ENCODE peak calls at places on chromosomes 2 and 18, in four cellular contexts. M, C, F and J are unnamed samples.

GRCh38 chr2:150303281-150303680 is 184.2 kb downstream of the RND3 start:
- DNase-seq in M (no peak), F (no peak), C (no peak), J (no peak)

GRCh38 chr2:167114018-167114417 is 225.7 kb downstream of the XIRP2 start:
- DNase-seq in F (no peak), C (no peak), M (no peak), J (no peak)

GRCh38 chr2:38375711-38376345 is 1.2 kb downstream of the ATL2 start:
- DNase-seq in C (no peak), M (no peak), F (no peak), J (peak)

GRCh38 chr2:76793647-76794334 is 728.4 kb downstream of the LRRTM4 start:
- DNase-seq in C (no peak), M (no peak), F (no peak), J (no peak)

GRCh38 chr2:221779614-221780067 is 207.5 kb upstream of the EPHA4 start:
- DNase-seq in C (no peak), M (no peak), F (no peak), J (no peak)

GRCh38 chr2:47509981-47510380 is 107.0 kb downstream of the MSH2 start:
- DNase-seq in C (no peak), M (no peak), F (no peak), J (no peak)

GRCh38 chr2:81481242-81481993 is 1176.9 kb upstream of the LRRTM1 start:
- DNase-seq in F (no peak), C (peak), M (no peak), J (peak)

GRCh38 chr2:45117383-45117782 is 108.1 kb upstream of the SIX2 start:
- DNase-seq in F (no peak), C (no peak), M (no peak), J (no peak)

GRCh38 chr2:88831792-88832248 is 140.3 kb downstream of the RPIA start:
- DNase-seq in C (no peak), F (peak), M (no peak), J (peak)

GRCh38 chr2:239224249-239224605 is 176.6 kb downstream of the HDAC4 start:
- DNase-seq in F (no peak), C (peak), M (no peak), J (no peak)

GRCh38 chr18:47882641-47883040 is 47.8 kb downstream of the SMAD2 start:
- DNase-seq in F (no peak), M (no peak), C (no peak), J (no peak)

GRCh38 chr2:135840601-135841000 is 3.6 kb upstream of the LCT start:
- DNase-seq in M (no peak), F (no peak), C (no peak), J (no peak)

GRCh38 chr2:66805136-66805535 is 370.2 kb downstream of the MEIS1 start:
- DNase-seq in C (no peak), M (no peak), F (no peak), J (no peak)

GRCh38 chr18:11027862-11028261 is 121.5 kb downstream of the PIEZO2 start:
- DNase-seq in F (no peak), M (no peak), C (no peak), J (no peak)

GRCh38 chr18:23170137-23170536 is 34.9 kb downstream of the CABLES1 start:
- DNase-seq in F (no peak), M (no peak), C (no peak), J (no peak)

GRCh38 chr2:73418343-73418742 is 32.7 kb downstream of the ALMS1 start:
- DNase-seq in C (peak), F (peak), M (no peak), J (peak)

GRCh38 chr2:161992526-161992925 is 81.5 kb downstream of the DPP4 start:
- DNase-seq in M (no peak), F (no peak), C (no peak), J (no peak)

GRCh38 chr18:10051877-10052631 is 138.2 kb downstream of the VAPA start:
- DNase-seq in M (no peak), C (no peak), F (no peak), J (peak)

GRCh38 chr2:208012449-208012848 is 12.9 kb downstream of the PLEKHM3 start:
- DNase-seq in C (no peak), M (no peak), F (no peak), J (no peak)

DNA sequence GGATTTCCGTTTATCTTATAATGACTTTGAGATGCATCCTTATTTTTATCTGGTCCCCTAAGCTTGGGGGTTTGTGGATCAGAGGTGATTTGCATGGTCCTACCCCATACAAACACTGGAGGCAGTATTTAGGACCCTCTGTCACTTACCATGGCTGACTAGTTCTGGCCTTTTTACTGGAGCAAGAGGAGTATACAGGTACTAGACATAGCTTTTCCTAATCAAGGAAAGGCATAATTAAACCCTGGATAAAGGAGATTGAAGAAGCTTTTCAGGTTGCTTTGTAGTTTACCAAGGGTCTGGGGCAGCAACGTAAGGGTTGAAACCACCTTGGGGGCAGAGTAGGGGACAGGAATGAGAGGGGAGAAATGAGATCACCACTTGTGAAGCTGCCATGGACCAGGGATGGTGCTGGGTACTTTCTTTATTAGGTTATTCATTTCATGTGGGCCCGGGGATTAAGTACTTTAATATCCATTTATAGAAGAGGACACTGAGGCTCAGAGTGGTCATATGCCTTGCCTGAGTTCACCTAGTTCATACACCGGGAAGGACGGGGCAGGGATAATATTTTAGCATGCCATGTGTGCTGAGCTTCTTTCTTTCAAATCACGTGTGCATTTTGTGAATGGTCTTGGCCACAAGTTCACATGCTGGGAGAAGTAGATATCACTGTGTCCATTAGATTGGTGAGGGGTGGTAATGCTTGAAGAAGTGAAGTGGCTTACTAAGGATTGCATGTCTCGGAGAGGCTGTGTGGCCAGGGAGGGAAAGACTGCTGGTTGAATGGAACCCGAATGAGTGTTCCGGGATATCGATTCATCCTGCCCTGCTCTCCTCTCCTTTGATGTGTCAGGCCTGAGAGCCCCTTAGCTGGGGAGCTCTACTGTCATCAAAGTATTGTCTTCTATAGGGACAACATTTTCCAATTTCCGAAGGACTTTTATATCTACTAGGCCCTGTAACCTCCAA is 186.9 kb downstream of the MYCN start:
- DNase-seq in F (no peak), C (no peak), M (no peak), J (no peak)
- TF ChIP-seq CTCF in F (no peak), C (no peak), M (no peak), J (no peak)

GRCh38 chr2:201219328-201220096 is 36.6 kb downstream of the CASP10 start:
- DNase-seq in F (no peak), C (no peak), M (no peak), J (no peak)
- TF ChIP-seq POLR2A in F (no peak), C (no peak), M (no peak), J (no peak)

GRCh38 chr18:8783335-8783993 is 78.1 kb downstream of the MTCL1 start:
- DNase-seq in F (no peak), M (no peak), C (no peak), J (no peak)
- TF ChIP-seq CTCF in F (no peak), M (no peak), C (no peak), J (no peak)

DNA sequence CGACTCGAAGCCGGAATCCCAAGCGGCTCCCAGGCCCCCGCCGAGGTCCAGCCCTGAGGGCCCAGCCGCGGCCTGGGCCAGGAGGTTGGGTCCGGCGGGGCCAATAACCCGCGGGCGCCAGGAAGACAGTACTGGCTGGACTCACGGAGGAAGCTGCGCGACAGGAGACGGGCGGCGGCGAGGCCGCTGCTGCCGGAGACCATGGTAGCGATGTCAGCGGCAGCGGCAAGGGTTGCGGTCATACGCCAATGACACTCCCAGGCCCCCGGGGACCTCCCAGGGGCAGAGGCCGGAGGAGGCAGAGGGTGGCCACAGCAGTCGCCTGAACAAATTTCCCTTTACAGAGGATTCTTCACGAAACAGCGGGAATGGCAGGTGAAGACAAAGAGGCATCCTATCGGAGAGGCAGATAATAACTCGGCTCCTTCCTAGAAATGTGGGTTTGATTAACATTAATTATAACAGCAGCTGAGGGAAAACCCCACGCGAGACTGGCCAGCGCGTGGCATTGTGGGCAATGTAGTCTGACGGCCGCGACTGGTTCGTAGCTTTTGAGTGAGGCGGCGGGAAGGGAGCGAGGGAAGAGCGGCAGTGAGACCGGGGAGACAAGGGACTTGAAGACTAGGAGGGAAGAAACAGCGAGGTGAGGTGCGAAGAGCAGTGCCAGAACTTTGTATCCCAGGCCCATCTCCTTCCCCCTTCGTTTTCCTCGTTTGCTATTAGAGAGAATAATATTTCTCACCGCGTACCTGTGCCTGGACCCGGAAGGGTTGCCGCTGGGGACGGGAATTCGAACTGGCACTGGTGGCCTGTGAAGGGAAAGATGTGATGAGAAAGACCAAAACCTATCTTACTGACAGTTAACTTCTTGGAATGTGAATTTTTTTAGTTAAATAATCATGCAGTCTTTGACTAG is at the start of gene SUCLG1:
- DNase-seq in C (peak), M (peak), F (peak), J (peak)
- TF ChIP-seq POLR2A in C (no peak), M (no peak), F (peak), J (peak)

GRCh38 chr2:236642125-236642524 is 72.5 kb downstream of the ACKR3 start:
- DNase-seq in C (peak), M (no peak), F (no peak), J (no peak)

GRCh38 chr2:236643480-236643879 is 73.9 kb downstream of the ACKR3 start:
- DNase-seq in M (no peak), C (peak), F (no peak), J (no peak)

GRCh38 chr2:236641051-236641450 is 71.4 kb downstream of the ACKR3 start:
- DNase-seq in F (no peak), M (no peak), C (peak), J (peak)

GRCh38 chr2:236644067-236644466 is 74.4 kb downstream of the ACKR3 start:
- DNase-seq in C (peak), M (no peak), F (no peak), J (no peak)

GRCh38 chr2:236642584-236643291 is 73.1 kb downstream of the ACKR3 start:
- DNase-seq in M (peak), C (peak), F (peak), J (peak)
- TF ChIP-seq CTCF in M (no peak), C (no peak), F (no peak), J (no peak)

GRCh38 chr2:63850650-63851049 is 9.0 kb downstream of the UGP2 start:
- DNase-seq in C (no peak), M (no peak), F (no peak), J (no peak)
- TF ChIP-seq POLR2A in C (no peak), M (no peak), F (no peak), J (no peak)

DNA sequence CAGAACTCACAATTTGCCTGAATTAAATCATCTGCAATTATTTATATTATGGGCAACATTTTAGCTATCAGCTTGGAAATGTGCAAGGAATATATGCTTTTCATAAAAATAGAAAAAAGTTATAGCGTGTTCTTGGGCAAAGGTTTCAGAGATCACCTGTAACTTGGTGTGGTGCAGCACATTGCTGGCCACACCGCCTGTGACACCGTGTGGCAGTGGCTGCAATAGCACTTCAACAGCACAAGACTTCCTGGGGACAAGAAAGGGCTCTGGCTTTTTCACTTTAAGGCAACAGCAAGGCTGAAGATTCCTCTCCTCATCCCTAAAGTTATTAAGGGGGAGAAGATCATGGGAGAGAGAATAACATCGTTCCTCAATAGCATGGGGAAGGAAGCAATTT is 14.8 kb upstream of the SERPINB3 start:
- DNase-seq in F (no peak), M (no peak), C (no peak), J (no peak)
- TF ChIP-seq CTCF in F (peak), M (no peak), C (no peak), J (no peak)

GRCh38 chr2:197487385-197487784 is 12.3 kb downstream of the HSPD1 start:
- DNase-seq in F (no peak), C (no peak), M (peak), J (no peak)
- TF ChIP-seq POLR2A in F (no peak), C (no peak), M (no peak), J (no peak)

GRCh38 chr2:7133521-7133920 is 216.3 kb downstream of the RNF144A start:
- DNase-seq in M (no peak), C (no peak), F (no peak), J (no peak)
- TF ChIP-seq CTCF in M (no peak), C (no peak), F (no peak), J (no peak)

GRCh38 chr18:58659691-58660090 is 11.6 kb upstream of the MALT1 start:
- DNase-seq in C (no peak), M (no peak), F (no peak), J (no peak)
- TF ChIP-seq POLR2A in C (no peak), M (no peak), F (no peak), J (no peak)